ENCODE peak calls at places on chromosomes 7 and 10, in six cellular contexts. O is cardiac muscle cell, S is uterus, I is BE2C, J is transverse colon, K is psoas muscle. F is an unnamed sample. For H3K36me3, the result is how much of the 10 kb centered on the place peaks cover.

GRCh38 chr7:14219125-14219524 is 229.7 kb upstream of the ETV1 start:
- DNase-seq in J (no peak), K (no peak), O (no peak), I (no peak), S (no peak), F (no peak)

GRCh38 chr7:132191418-132191817 is 384.9 kb downstream of the PLXNA4 start:
- DNase-seq in O (no peak), I (no peak), K (no peak), J (no peak), S (no peak), F (peak)

GRCh38 chr10:36441557-36441956 is 683.8 kb upstream of the ANKRD30A start:
- DNase-seq in I (peak), J (no peak), K (no peak), O (peak), S (no peak), F (no peak)

GRCh38 chr7:29106128-29106988 is 40.0 kb downstream of the CPVL start:
- DNase-seq in S (peak), J (no peak), K (no peak), I (peak), O (peak), F (peak)

GRCh38 chr10:28862218-28862617 is 184.9 kb downstream of the BAMBI start:
- DNase-seq in J (no peak), O (no peak), I (no peak), S (no peak), K (no peak), F (no peak)

GRCh38 chr7:13016633-13017324 is 329.3 kb downstream of the ARL4A start:
- DNase-seq in S (no peak), J (no peak), K (no peak), O (no peak), I (no peak), F (no peak)

GRCh38 chr7:141675431-141676210 is 26.3 kb downstream of the DENND11 start:
- DNase-seq in S (no peak), I (no peak), J (no peak), O (no peak), K (no peak), F (no peak)

GRCh38 chr10:43773736-43774135 is 125.1 kb upstream of the ZNF32 start:
- DNase-seq in I (no peak), J (no peak), S (no peak), K (no peak), O (no peak), F (no peak)

GRCh38 chr7:3436746-3437145 is 135.7 kb downstream of the SDK1 start:
- DNase-seq in S (no peak), O (no peak), I (no peak), K (no peak), J (no peak), F (no peak)

GRCh38 chr7:4681218-4681851 is 760 bp upstream of the FOXK1 start:
- DNase-seq in I (no peak), K (no peak), J (no peak), O (no peak), S (no peak), F (no peak)

GRCh38 chr10:125629758-125630376 is 53.1 kb downstream of the TEX36 start:
- DNase-seq in K (no peak), I (no peak), S (no peak), J (no peak), O (peak), F (no peak)

GRCh38 chr10:31582365-31583052 is 263.5 kb downstream of the ZEB1 start:
- DNase-seq in S (no peak), K (no peak), I (peak), O (no peak), J (no peak), F (peak)

GRCh38 chr10:71962915-71963314 is 1.3 kb upstream of the CHST3 start:
- DNase-seq in I (no peak), S (no peak), J (no peak), O (peak), K (no peak), F (no peak)

GRCh38 chr10:111323567-111323966 is 246.7 kb downstream of the ADRA2A start:
- DNase-seq in O (no peak), J (no peak), I (no peak), K (no peak), S (no peak), F (no peak)

GRCh38 chr10:26480909-26481703 is 43.0 kb downstream of the APBB1IP start:
- DNase-seq in K (no peak), O (no peak), S (no peak), J (no peak), I (no peak), F (peak)

GRCh38 chr10:122495406-122496340 is 34.3 kb downstream of the HTRA1 start:
- DNase-seq in K (no peak), S (no peak), J (no peak), O (peak), I (no peak), F (peak)

GRCh38 chr10:132690401-132690800 is 95.5 kb downstream of the NKX6-2 start:
- DNase-seq in J (no peak), I (no peak), S (no peak), K (peak), O (no peak), F (no peak)

GRCh38 chr10:101028446-101029244 is 2.3 kb downstream of the PDZD7 start:
- DNase-seq in J (no peak), O (no peak), I (peak), S (no peak), K (peak), F (no peak)

GRCh38 chr7:50068850-50069551 is 24.0 kb downstream of the ZPBP start:
- DNase-seq in J (peak), I (no peak), K (no peak), O (no peak), S (no peak), F (no peak)

GRCh38 chr7:140596751-140597424 is 43.7 kb downstream of the DENND2A start:
- DNase-seq in I (no peak), K (no peak), J (no peak), S (peak), O (no peak), F (no peak)

GRCh38 chr10:122455376-122456056 is 1.1 kb downstream of the ARMS2 start:
- DNase-seq in O (no peak), S (no peak), I (no peak), J (no peak), K (no peak), F (no peak)

GRCh38 chr10:121591186-121591585 is 7.1 kb downstream of the FGFR2 start:
- DNase-seq in S (no peak), I (no peak), J (no peak), O (no peak), K (no peak), F (no peak)

GRCh38 chr10:15738237-15738928 is 18.7 kb upstream of the ITGA8 start:
- DNase-seq in S (peak), J (no peak), O (no peak), I (no peak), K (no peak), F (peak)

GRCh38 chr7:113071465-113071864 is 15.2 kb downstream of the GPR85 start:
- DNase-seq in J (peak), I (no peak), O (no peak), K (no peak), S (no peak), F (no peak)

GRCh38 chr7:2782565-2782964 is 61.5 kb downstream of the GNA12 start:
- DNase-seq in S (no peak), I (no peak), O (no peak), J (no peak), K (no peak), F (no peak)

GRCh38 chr10:98416989-98417388 is 2.0 kb upstream of the PYROXD2 start:
- DNase-seq in J (no peak), S (no peak), O (no peak), K (no peak), I (no peak), F (no peak)

GRCh38 chr10:98415710-98416077 is 712 bp upstream of the PYROXD2 start:
- DNase-seq in I (peak), O (no peak), S (no peak), K (no peak), J (no peak), F (peak)

GRCh38 chr10:98414578-98414931 is 427 bp downstream of the PYROXD2 start:
- DNase-seq in O (no peak), I (no peak), J (no peak), S (no peak), K (no peak), F (no peak)

GRCh38 chr10:98416589-98416988 is 1.6 kb upstream of the PYROXD2 start:
- DNase-seq in O (no peak), I (no peak), S (no peak), K (no peak), J (no peak), F (no peak)

DNA sequence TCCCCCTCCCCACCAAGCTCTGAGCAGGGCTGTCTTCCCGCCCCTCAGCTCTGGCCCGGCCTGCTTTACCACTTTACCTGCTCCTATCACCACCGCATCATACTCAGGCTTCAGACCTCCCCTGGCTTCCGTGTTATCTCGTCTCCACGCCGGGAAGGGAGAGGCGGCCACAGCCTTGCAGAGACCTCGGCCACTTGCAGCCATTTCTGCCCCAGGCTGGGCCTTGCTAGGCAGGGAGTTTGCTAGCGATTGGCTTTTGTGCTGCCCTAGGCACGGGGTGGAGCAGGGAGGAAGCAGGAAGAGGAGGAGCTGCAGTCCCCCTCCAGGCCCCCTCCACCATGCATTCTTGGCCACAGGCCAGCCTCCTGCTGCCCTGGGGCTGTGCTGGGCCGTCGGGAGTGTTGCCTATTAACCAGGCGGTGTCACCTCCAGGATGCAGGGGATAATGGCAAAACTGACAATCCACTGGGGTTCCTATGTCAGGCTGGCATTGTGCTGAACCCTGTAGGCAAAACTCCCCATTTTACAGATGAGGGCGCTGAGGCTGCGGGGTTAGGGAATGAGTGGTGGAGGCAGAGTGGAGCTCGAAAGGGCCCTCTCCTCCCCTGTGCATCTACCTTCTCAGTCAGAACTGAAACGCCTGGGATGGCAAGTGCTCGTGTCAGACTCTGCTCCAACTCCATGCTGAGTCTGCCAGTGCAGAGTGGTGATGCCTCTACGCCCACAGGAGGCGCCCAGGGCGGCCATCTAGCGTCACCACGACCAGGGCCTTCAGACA is at the start of gene PYROXD2:
- DNase-seq in K (peak), S (peak), O (peak), I (peak), J (peak), F (peak)
- H3K4me3 ChIP-seq in K (peak), S (peak), O (peak), I (peak), J (peak), F (peak)

GRCh38 chr10:46290101-46290884 is 3.5 kb downstream of the ANTXRL start:
- DNase-seq in I (no peak), S (no peak), O (no peak), K (no peak), J (no peak), F (no peak)

GRCh38 chr10:46293228-46293627 is 6.4 kb downstream of the ANTXRL start:
- DNase-seq in O (no peak), I (no peak), S (no peak), J (no peak), K (no peak), F (no peak)

GRCh38 chr10:46293832-46294640 is 7.2 kb downstream of the ANTXRL start:
- DNase-seq in K (no peak), S (no peak), I (no peak), O (no peak), J (peak), F (no peak)

GRCh38 chr10:46292573-46293023 is 5.8 kb downstream of the ANTXRL start:
- DNase-seq in J (peak), S (no peak), O (no peak), K (no peak), I (no peak), F (no peak)

DNA sequence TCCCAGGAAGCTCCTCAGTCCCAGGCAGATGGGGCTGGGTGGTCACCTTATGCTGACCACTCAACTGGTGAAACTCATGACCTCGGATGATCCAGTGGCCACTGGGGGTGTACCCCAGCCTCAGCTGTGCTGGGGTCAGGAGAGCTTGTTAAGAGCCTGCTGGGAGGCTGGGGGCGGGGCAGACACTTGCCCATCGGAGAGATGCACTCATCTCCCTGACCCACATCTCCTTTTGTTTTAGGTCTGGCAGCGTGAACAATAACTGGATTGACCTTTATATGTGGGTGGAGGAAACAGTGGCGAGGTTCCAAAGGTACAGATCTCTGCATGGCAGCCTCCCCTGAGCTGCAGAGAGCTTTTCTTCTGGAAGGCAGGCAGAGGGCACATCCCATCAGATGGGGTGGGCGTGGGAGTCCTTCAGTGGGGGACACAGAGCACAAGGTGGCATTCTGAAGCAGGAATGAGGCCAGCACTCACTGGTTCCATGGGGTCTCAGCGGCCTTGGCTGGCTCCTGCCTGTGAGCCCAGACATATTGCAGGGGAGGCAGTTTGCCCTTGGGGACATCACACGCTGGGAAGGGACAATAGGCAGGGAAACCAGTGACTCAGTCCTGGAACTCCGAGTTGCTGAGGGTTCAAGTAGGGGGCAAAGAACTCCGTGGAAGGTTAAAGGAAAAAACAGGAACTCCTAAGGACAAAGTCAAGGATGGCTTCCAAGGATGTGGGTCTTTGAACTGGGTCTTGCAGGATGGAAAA is 5.2 kb downstream of the ANTXRL start:
- DNase-seq in S (no peak), I (no peak), K (no peak), J (peak), O (no peak), F (no peak)
- H3K36me3 ChIP-seq in S (under half), I (under half), K (under half), J (under half), O (under half), F (under half)

GRCh38 chr10:7480742-7481381 is 70.0 kb upstream of the SFMBT2 start:
- DNase-seq in J (no peak), K (no peak), I (no peak), S (no peak), O (no peak), F (no peak)
- H3K4me3 ChIP-seq in J (no peak), K (no peak), I (no peak), S (no peak), O (no peak), F (no peak)

GRCh38 chr7:118369987-118370386 is 145.5 kb downstream of the ANKRD7 start:
- DNase-seq in I (no peak), J (no peak), S (no peak), K (no peak), O (no peak), F (no peak)

GRCh38 chr7:118368958-118369357 is 144.5 kb downstream of the ANKRD7 start:
- DNase-seq in S (no peak), I (no peak), J (no peak), O (no peak), K (no peak), F (no peak)

DNA sequence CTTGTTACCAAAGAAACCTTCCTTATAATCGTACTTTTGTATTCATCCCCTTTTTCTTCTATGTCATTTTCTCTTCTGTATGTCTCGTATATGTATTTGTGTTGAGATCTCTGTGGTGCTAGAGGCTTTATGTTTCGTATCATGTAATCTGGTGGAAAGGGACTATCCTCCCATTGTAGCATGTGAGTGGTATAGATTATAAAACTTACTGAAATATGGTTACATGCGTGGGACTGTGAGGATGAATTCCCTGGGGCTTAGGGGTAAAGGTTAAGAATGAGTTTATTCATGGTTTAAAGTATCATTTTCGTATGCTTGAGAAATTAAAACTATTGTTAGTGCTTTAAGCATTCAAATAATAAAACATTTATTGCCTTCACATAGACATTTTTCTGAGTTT is 141.9 kb downstream of the ANKRD7 start:
- DNase-seq in J (no peak), K (no peak), S (no peak), O (no peak), I (no peak), F (no peak)
- H3K36me3 ChIP-seq in J (under half), K (under half), S (under half), O (under half), I (under half), F (under half)

DNA sequence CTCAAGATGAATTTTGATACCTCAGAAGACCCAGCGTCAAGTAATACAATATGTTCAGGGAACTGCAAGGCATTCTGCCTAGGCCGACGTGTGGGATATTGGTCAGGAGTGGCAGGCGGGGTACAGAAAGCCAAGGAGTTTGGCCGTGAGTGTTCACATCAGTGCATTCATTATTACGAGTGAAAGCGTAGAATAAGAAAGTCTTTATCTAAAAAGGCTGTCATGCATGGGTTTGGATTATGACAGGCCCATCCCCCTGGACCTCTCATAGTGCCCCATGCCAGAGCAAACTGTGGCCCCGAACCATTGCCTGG is 7.5 kb downstream of the AIMP2 start:
- DNase-seq in K (no peak), I (no peak), S (no peak), J (no peak), O (no peak), F (no peak)
- H3K4me3 ChIP-seq in K (no peak), I (no peak), S (no peak), J (no peak), O (no peak), F (no peak)

DNA sequence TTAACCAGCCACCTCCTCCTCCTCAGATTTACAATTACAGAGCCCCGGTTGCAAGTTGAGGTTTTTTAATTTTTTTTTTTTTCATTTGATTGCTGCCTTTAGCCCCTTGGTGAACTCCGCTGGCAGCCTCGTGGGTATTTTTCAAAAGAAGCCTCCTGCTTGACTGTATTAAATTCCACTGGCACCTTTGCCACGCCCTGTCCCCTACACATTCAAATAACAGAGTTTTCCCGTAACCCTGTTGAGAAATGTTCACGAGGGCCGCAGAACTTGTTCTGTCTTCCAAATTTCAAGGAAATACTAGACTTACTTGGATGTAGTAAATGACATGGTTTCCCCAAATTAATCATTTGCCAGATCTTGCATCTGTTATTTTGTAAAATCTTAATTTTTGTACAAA is 167.0 kb downstream of the ARID5B start:
- DNase-seq in S (no peak), K (no peak), I (no peak), O (no peak), J (no peak), F (no peak)
- H3K36me3 ChIP-seq in S (under half), K (half or more), I (under half), O (under half), J (under half), F (under half)

GRCh38 chr7:42929449-42929848 is 2.5 kb downstream of the PSMA2 start:
- DNase-seq in S (no peak), J (no peak), O (no peak), I (no peak), K (no peak), F (no peak)

GRCh38 chr7:42931447-42931833 is 534 bp downstream of the PSMA2 start:
- DNase-seq in J (no peak), I (no peak), S (no peak), K (no peak), O (no peak), F (no peak)

GRCh38 chr7:42926204-42926603 is 5.8 kb downstream of the PSMA2 start:
- DNase-seq in K (no peak), J (no peak), O (no peak), I (no peak), S (no peak), F (no peak)

GRCh38 chr7:42930889-42931288 is 1.1 kb downstream of the PSMA2 start:
- DNase-seq in K (no peak), I (no peak), J (no peak), S (no peak), O (no peak), F (no peak)

DNA sequence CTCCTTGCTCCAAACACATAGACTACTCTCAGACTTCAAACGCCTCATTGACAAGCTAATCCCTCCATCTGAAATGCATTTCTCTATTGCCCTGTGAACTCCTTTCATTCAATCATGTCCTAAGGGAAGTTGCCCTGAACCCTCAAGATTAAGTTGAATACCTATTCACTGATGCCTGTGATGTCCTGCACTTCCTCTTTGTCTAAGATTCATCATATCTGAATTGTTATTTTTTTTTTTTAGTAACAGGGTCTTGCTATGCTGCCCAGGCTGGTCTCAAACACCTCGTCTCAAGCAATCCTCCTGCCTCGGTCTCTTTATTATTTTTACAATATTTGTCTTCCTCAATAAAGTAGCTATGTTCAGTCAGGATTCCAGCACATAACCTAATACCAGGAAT is 3.2 kb downstream of the PSMA2 start:
- DNase-seq in J (no peak), O (no peak), I (no peak), K (no peak), S (no peak), F (no peak)
- H3K4me3 ChIP-seq in J (no peak), O (no peak), I (no peak), K (no peak), S (no peak), F (no peak)